ENCODE peak calls at places on chromosomes 4 and X, in five cellular contexts. J is IMR-90, B is adrenal gland, E is cardiac muscle cell, X is Caco-2. K is an unnamed sample. For H3K36me3 and H3K27me3, the result is how much of the 10 kb centered on the place peaks cover.

GRCh38 chr4:67452100-67452887 is 93.0 kb downstream of the CENPC start:
- DNase-seq in J (peak), B (no peak), E (no peak), X (no peak), K (no peak)

GRCh38 chrX:154013614-154014360 is 5.9 kb downstream of the IRAK1 start:
- DNase-seq in J (peak), B (no peak), E (peak), X (no peak), K (peak)

GRCh38 chr4:121769341-121769740 is 4.4 kb upstream of the SMIM43 start:
- DNase-seq in J (no peak), B (no peak), E (no peak), X (no peak), K (no peak)

GRCh38 chr4:25524616-25525146 is 131.0 kb upstream of the SLC34A2 start:
- DNase-seq in J (no peak), B (no peak), E (no peak), X (no peak), K (no peak)

GRCh38 chrX:38985375-38985774 is 184.1 kb downstream of the MID1IP1 start:
- DNase-seq in J (peak), B (no peak), E (peak), X (no peak), K (no peak)

GRCh38 chr4:174681723-174682300 is 147.2 kb downstream of the GLRA3 start:
- DNase-seq in J (peak), B (no peak), E (no peak), X (no peak), K (no peak)

GRCh38 chrX:37302569-37302968 is 46.6 kb upstream of the PRRG1 start:
- DNase-seq in J (peak), B (peak), E (peak), X (no peak), K (peak)

GRCh38 chr4:182492456-182492855 is 249.3 kb downstream of the TENM3 start:
- DNase-seq in J (peak), B (no peak), E (no peak), X (no peak), K (no peak)

GRCh38 chr4:121428721-121429120 is 47.9 kb upstream of the QRFPR start:
- DNase-seq in J (peak), B (no peak), E (no peak), X (no peak), K (no peak)

GRCh38 chr4:182809417-182810102 is 107.6 kb downstream of the DCTD start:
- DNase-seq in J (no peak), B (no peak), E (no peak), X (no peak), K (peak)

GRCh38 chr4:17111959-17112659 is 213.7 kb upstream of the LDB2 start:
- DNase-seq in J (no peak), B (no peak), E (peak), X (no peak), K (peak)

GRCh38 chr4:76090241-76090691 is 15.8 kb downstream of the ART3 start:
- DNase-seq in J (peak), B (peak), E (no peak), X (no peak), K (no peak)

GRCh38 chrX:77899081-77899828 is at the start of gene COX7B:
- DNase-seq in J (peak), B (peak), E (peak), X (peak), K (peak)

GRCh38 chr4:40594261-40595178 is 35.1 kb downstream of the RBM47 start:
- DNase-seq in J (peak), B (peak), E (no peak), X (no peak), K (no peak)

GRCh38 chr4:176762661-176763308 is 29.9 kb downstream of the VEGFC start:
- DNase-seq in J (no peak), B (no peak), E (peak), X (no peak), K (no peak)

GRCh38 chr4:749771-750666 is 44.4 kb downstream of the PCGF3 start:
- DNase-seq in J (peak), B (peak), E (no peak), X (no peak), K (no peak)

GRCh38 chr4:148735432-148736155 is 293.4 kb upstream of the NR3C2 start:
- DNase-seq in J (no peak), B (no peak), E (no peak), X (no peak), K (no peak)
- H3K36me3 ChIP-seq in J (under half), B (under half), E (under half), X (under half), K (under half)

GRCh38 chr4:8320386-8320750 is 50.8 kb downstream of the HTRA3 start:
- DNase-seq in J (no peak), B (no peak), E (no peak), X (no peak), K (peak)
- TF ChIP-seq CTCF in J (no peak), B (no peak), E (peak), X (no peak), K (peak)

GRCh38 chr4:5943561-5943960 is 50.7 kb upstream of the CRMP1 start:
- DNase-seq in J (no peak), B (no peak), E (no peak), X (no peak), K (no peak)

GRCh38 chr4:5941601-5942000 is 48.7 kb upstream of the CRMP1 start:
- DNase-seq in J (no peak), B (no peak), E (no peak), X (no peak), K (no peak)

GRCh38 chr4:5942947-5943346 is 50.1 kb upstream of the CRMP1 start:
- DNase-seq in J (no peak), B (no peak), E (no peak), X (no peak), K (no peak)

GRCh38 chr4:5945936-5946335 is 53.0 kb upstream of the CRMP1 start:
- DNase-seq in J (no peak), B (no peak), E (no peak), X (no peak), K (no peak)

DNA sequence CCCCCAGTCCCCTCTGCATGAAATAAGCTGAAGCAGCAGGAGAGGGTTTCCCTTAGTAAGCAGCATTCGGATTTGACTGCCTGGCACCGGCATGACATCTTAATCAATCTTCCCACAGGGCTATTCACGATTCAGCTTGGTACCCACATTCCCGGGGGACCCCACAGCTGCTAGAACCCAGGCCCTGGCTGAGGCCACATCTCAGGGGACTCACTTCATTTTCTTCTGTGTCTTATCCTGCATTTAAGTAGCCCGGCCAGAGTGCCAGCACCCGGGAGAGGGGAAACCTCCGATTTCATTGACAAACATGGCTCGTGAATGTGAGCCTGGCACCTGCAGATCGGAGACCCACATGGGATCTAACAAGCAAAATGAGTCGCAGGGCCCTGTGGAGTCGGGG is 52.3 kb upstream of the CRMP1 start:
- DNase-seq in J (no peak), B (no peak), E (no peak), X (no peak), K (no peak)
- H3K27me3 ChIP-seq in J (under half), B (under half), E (under half), X (under half), K (under half)

GRCh38 chrX:2526390-2526789 is 25.6 kb upstream of the DHRSX start:
- DNase-seq in J (no peak), B (no peak), E (no peak), X (no peak), K (no peak)
- H3K36me3 ChIP-seq in J (under half), B (under half), E (under half), X (under half), K (under half)

DNA sequence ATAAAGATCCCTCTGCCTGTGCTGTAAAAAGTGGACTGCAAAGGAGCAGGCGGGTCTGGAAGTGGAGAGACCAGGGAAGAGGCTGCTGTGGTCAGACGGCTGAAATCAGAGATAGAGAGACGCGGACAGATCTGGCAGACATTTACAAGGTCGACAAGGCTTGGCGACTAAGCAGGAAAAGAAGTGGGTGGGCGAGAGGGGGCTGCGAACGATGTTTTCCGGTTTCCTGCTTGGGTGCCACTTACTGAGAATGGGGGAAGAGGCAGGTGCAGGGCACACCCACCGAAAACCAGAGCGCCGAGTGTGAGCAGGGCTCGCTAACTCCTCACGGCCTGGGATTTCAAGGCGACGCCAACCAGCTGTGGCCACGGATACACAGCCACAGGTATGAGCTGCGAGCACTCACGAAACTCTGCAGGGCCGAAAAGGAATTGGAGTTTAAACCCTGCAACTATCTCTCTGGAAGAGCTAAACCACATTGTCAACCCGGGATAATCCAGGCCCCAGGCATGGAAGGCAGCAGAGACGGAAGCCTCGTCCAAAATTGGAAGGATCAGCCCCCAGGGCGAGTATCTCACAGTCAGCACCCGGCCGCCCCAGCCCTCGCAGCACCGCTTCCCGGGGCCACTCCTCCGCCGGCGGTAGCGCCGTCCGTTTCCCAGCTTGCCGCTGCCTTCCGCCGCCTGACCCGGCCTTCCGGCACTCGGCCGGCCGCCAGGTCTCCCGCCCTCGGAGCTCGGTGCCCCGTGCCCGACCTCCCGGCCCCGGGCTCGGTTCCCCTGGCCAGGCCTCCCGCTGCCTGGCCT is 824 bp downstream of the CASP3 start:
- DNase-seq in J (peak), B (peak), E (peak), X (peak), K (peak)
- TF ChIP-seq CTCF in J (no peak), B (no peak), E (no peak), X (no peak), K (no peak)

GRCh38 chr4:77179512-77179911 is 22.5 kb downstream of the CCNG2 start:
- DNase-seq in J (no peak), B (no peak), E (no peak), X (no peak), K (no peak)
- H3K27me3 ChIP-seq in J (half or more), B (under half), E (under half), X (under half), K (under half)

DNA sequence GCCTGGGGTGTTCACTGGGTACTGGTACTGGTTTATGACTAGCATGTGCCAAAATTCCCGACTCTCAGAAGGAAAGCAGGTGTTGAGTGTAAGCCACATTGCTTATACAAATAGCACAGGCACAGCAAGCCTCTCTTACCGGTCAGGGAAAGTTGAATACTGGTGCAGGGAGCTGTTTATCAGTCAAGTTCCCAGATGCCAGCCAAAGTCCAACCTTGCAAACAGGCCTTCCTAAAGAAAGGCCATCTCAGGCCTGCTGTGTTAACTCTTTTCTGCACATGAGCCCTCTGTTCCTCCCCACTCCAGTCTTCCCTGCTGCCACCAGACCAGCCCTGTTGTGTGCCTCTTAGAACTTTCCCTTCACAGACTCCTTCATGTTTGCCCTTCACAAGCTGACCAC is 34.2 kb downstream of the PKD2 start:
- DNase-seq in J (no peak), B (no peak), E (no peak), X (peak), K (no peak)
- H3K36me3 ChIP-seq in J (half or more), B (half or more), E (half or more), X (under half), K (half or more)